ENCODE peak calls at places on chromosome 12, in six cellular contexts. M is endothelial cell; E is fibroblast of pulmonary artery; P is heart right ventricle; K is CD8-positive, alpha-beta T cell; B is natural killer cell. J is an unnamed sample.

GRCh38 chr12:1939745-1940607 is 21.5 kb upstream of the CACNA2D4 start:
- DNase-seq in M (peak; percentile 85), E (peak; percentile 88), P (peak; percentile 88), K (peak; percentile 96), B (peak; percentile 85), J (peak; percentile 79)

GRCh38 chr12:6540181-6540877 is 6.0 kb downstream of the GAPDH start:
- DNase-seq in M (peak; percentile 53), E (peak; percentile 95), P (peak; percentile 87), K (peak; percentile 38), B (no peak), J (peak; percentile 65)

GRCh38 chr12:104263026-104263425 is 40.5 kb upstream of the EID3 start:
- DNase-seq in M (no peak), E (no peak), P (no peak), K (no peak), B (no peak), J (no peak)

GRCh38 chr12:65443038-65443437 is 164.6 kb downstream of the MSRB3 start:
- DNase-seq in M (no peak), E (no peak), P (no peak), K (no peak), B (no peak), J (no peak)

GRCh38 chr12:6306151-6306550 is 4.3 kb upstream of the PLEKHG6 start:
- DNase-seq in M (no peak), E (no peak), P (no peak), K (no peak), B (no peak), J (no peak)

GRCh38 chr12:116384629-116385485 is 107.4 kb upstream of the MED13L start:
- DNase-seq in M (no peak), E (peak; percentile 68), P (no peak), K (no peak), B (no peak), J (peak; percentile 52)

GRCh38 chr12:118299791-118300460 is 72.8 kb downstream of the TAOK3 start:
- DNase-seq in M (no peak), E (no peak), P (no peak), K (no peak), B (no peak), J (no peak)

GRCh38 chr12:93621986-93622385 is 49.5 kb downstream of the SOCS2 start:
- DNase-seq in M (no peak), E (peak; percentile 37), P (no peak), K (no peak), B (no peak), J (no peak)

GRCh38 chr12:38875571-38876228 is 29.7 kb downstream of the CPNE8 start:
- DNase-seq in M (no peak), E (peak; percentile 22), P (no peak), K (no peak), B (no peak), J (no peak)

GRCh38 chr12:4134833-4135597 is 138.5 kb upstream of the CCND2 start:
- DNase-seq in M (peak; percentile 52), E (no peak), P (no peak), K (no peak), B (no peak), J (no peak)

GRCh38 chr12:49939707-49940106 is 10.8 kb upstream of the AQP2 start:
- DNase-seq in M (no peak), E (no peak), P (no peak), K (no peak), B (no peak), J (no peak)

GRCh38 chr12:109765493-109765810 is 51.8 kb downstream of the FAM222A start:
- DNase-seq in M (no peak), E (no peak), P (no peak), K (no peak), B (no peak), J (peak; percentile 19)

GRCh38 chr12:18101043-18101442 is 11.1 kb upstream of the RERGL start:
- DNase-seq in M (no peak), E (no peak), P (no peak), K (no peak), B (no peak), J (no peak)

GRCh38 chr12:78208106-78208505 is 377.4 kb downstream of the NAV3 start:
- DNase-seq in M (no peak), E (no peak), P (no peak), K (no peak), B (no peak), J (no peak)

GRCh38 chr12:52681551-52682380 is 1.6 kb upstream of the KRT1 start:
- DNase-seq in M (no peak), E (no peak), P (no peak), K (peak; percentile 62), B (no peak), J (no peak)

GRCh38 chr12:75960086-75960910 is 71.3 kb downstream of the PHLDA1 start:
- DNase-seq in M (no peak), E (no peak), P (no peak), K (no peak), B (no peak), J (no peak)

GRCh38 chr12:41250748-41251147 is 62.6 kb downstream of the PDZRN4 start:
- DNase-seq in M (no peak), E (no peak), P (no peak), K (no peak), B (no peak), J (no peak)

DNA sequence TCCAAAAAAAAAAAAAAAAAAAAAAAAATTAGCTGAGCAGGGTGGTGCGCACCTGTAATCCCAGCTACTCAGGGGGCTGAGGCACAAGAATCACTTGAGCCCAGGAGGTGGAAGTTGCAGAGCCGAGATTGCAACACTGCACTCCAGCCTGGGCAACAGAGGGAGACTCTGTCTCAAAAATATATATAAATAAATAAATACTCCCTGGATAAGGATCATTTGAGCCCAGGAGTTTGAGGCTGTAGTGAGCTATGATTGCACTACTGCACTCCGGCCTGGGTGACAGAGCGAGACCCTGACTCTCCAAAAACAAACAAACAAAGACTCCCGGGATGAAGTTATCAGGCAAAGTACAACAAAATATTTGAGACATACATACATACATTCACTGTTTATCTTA is 3.3 kb upstream of the NAA25 start:
- DNase-seq in M (no peak), E (no peak), P (no peak), K (no peak), B (no peak), J (no peak)
- TF ChIP-seq CTCF in M (no peak), E (no peak), P (no peak), K (no peak), B (no peak), J (no peak)

GRCh38 chr12:124406043-124406442 is 111.2 kb downstream of the RFLNA start:
- DNase-seq in M (no peak), E (no peak), P (no peak), K (no peak), B (no peak), J (no peak)

GRCh38 chr12:124405592-124405991 is 110.7 kb downstream of the RFLNA start:
- DNase-seq in M (no peak), E (no peak), P (no peak), K (no peak), B (no peak), J (no peak)

GRCh38 chr12:124408822-124409517 is 114.1 kb downstream of the RFLNA start:
- DNase-seq in M (no peak), E (no peak), P (no peak), K (no peak), B (no peak), J (no peak)

GRCh38 chr12:124405151-124405550 is 110.3 kb downstream of the RFLNA start:
- DNase-seq in M (no peak), E (no peak), P (no peak), K (no peak), B (no peak), J (no peak)

GRCh38 chr12:124407074-124407473 is 112.2 kb downstream of the RFLNA start:
- DNase-seq in M (no peak), E (no peak), P (no peak), K (no peak), B (no peak), J (no peak)
- TF ChIP-seq CTCF in M (no peak), E (no peak), P (no peak), K (no peak), B (no peak), J (no peak)

GRCh38 chr12:108547633-108548172 is 13.3 kb downstream of the SART3 start:
- DNase-seq in M (no peak), E (no peak), P (no peak), K (no peak), B (no peak), J (no peak)

GRCh38 chr12:108553799-108554198 is 7.2 kb downstream of the SART3 start:
- DNase-seq in M (no peak), E (no peak), P (no peak), K (no peak), B (no peak), J (no peak)

GRCh38 chr12:108548954-108549521 is 11.9 kb downstream of the SART3 start:
- DNase-seq in M (no peak), E (no peak), P (no peak), K (no peak), B (no peak), J (no peak)

DNA sequence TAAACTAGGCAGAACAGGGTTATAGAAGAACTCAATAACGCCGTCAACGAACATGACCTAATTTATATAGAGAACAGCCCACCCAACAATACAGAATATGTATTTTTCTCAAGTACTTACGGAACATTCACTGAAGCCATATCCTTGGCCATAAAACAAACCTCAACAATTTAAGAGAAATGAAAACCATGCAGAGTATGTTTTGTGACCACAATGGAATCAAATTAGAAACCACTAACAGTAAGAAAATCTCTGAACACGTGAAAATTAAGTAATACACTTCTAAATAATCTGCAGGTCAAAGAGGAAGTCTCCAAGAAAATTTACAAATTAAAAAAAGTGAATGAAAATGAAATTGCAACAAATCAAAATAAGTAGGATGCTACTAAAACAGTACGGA is 9.4 kb downstream of the SART3 start:
- DNase-seq in M (no peak), E (peak; percentile 50), P (no peak), K (no peak), B (no peak), J (no peak)
- TF ChIP-seq CTCF in M (no peak), E (no peak), P (no peak), K (no peak), B (no peak), J (no peak)

GRCh38 chr12:54300732-54301427 is at the start of gene NFE2:
- DNase-seq in M (peak; percentile 61), E (peak; percentile 61), P (no peak), K (peak; percentile 33), B (no peak), J (peak; percentile 61)
- TF ChIP-seq CTCF in M (no peak), E (peak; percentile 11), P (no peak), K (no peak), B (no peak), J (no peak)